ENCODE peak calls at places on chromosomes 16 and 17, in eight cellular contexts. E is EL; T is progenitor cell of endocrine pancreas; Z is activated naive CD4-positive, alpha-beta T cell treated with Interleukin-2 at 50 U/mL for 16 hours; F is T47D; R is astrocyte of the spinal cord; W is hepatic stellate cell; G is ACHN. C is an unnamed sample.

GRCh38 chr16:3234543-3235541 is at the start of gene ZNF200:
- DNase-seq in E (peak), T (peak), Z (peak), F (peak), R (peak), W (peak), G (peak), C (peak)

GRCh38 chr17:1601571-1601970 is 27.1 kb downstream of the SLC43A2 start:
- DNase-seq in E (no peak), T (no peak), Z (no peak), F (no peak), R (no peak), W (no peak), G (no peak), C (no peak)

GRCh38 chr17:81437221-81437651 is 42.0 kb downstream of the BAHCC1 start:
- DNase-seq in E (no peak), T (no peak), Z (no peak), F (no peak), R (no peak), W (no peak), G (no peak), C (no peak)

GRCh38 chr16:16146380-16147315 is 76.6 kb downstream of the ABCC6 start:
- DNase-seq in E (no peak), T (no peak), Z (no peak), F (no peak), R (no peak), W (no peak), G (no peak), C (no peak)

GRCh38 chr16:1772362-1772907 is at the start of gene EME2:
- DNase-seq in E (peak), T (no peak), Z (peak), F (peak), R (no peak), W (peak), G (peak), C (peak)

GRCh38 chr16:50502616-50503000 is 45.6 kb upstream of the NKD1 start:
- DNase-seq in E (no peak), T (no peak), Z (no peak), F (no peak), R (no peak), W (no peak), G (no peak), C (no peak)

GRCh38 chr16:70157105-70157476 is 16.5 kb upstream of the CLEC18C start:
- DNase-seq in E (no peak), T (no peak), Z (no peak), F (no peak), R (no peak), W (no peak), G (peak), C (no peak)

GRCh38 chr17:67139784-67140665 is 95.7 kb downstream of the CACNG1 start:
- DNase-seq in E (peak), T (no peak), Z (no peak), F (no peak), R (peak), W (no peak), G (no peak), C (no peak)

GRCh38 chr17:73091770-73092517 is 544 bp downstream of the SLC39A11 start:
- DNase-seq in E (peak), T (no peak), Z (no peak), F (peak), R (no peak), W (peak), G (peak), C (peak)

GRCh38 chr16:69123894-69124293 is 8.5 kb downstream of the CHTF8 start:
- DNase-seq in E (peak), T (no peak), Z (peak), F (peak), R (peak), W (peak), G (peak), C (no peak)

GRCh38 chr16:87271256-87271655 is 45.9 kb downstream of the C16orf95 start:
- DNase-seq in E (no peak), T (no peak), Z (no peak), F (no peak), R (no peak), W (no peak), G (no peak), C (no peak)

GRCh38 chr17:29154516-29155234 is 25.5 kb downstream of the MYO18A start:
- DNase-seq in E (no peak), T (no peak), Z (peak), F (no peak), R (no peak), W (no peak), G (no peak), C (no peak)

GRCh38 chr17:38476549-38476948 is 48.3 kb downstream of the ARHGAP23 start:
- DNase-seq in E (no peak), T (no peak), Z (no peak), F (no peak), R (no peak), W (no peak), G (no peak), C (no peak)

GRCh38 chr17:48002920-48003685 is 32.2 kb downstream of the CDK5RAP3 start:
- DNase-seq in E (no peak), T (no peak), Z (no peak), F (no peak), R (no peak), W (no peak), G (no peak), C (peak)

GRCh38 chr17:74480290-74480689 is 13.9 kb downstream of the CD300A start:
- DNase-seq in E (no peak), T (no peak), Z (no peak), F (no peak), R (no peak), W (no peak), G (no peak), C (no peak)